ENCODE peak calls at places on chromosomes 3 and 15, in nine cellular contexts. F, S, I, C, U, V, K, T and L are unnamed samples.
A peak's percentile ranks its signal among the peaks of the same experiment; 100 is the strongest.

GRCh38 chr3:197670361-197670760 is 66.3 kb downstream of the RUBCN start:
- DNase-seq in F (no peak), S (no peak), I (no peak), C (no peak), U (no peak), V (no peak), K (no peak), T (no peak), L (no peak)

GRCh38 chr15:93056836-93057235 is 32.2 kb downstream of the RGMA start:
- DNase-seq in F (no peak), S (no peak), I (no peak), C (no peak), U (no peak), V (no peak), K (no peak), T (no peak), L (no peak)

GRCh38 chr3:68972358-68972979 is 40.1 kb upstream of the TAFA4 start:
- DNase-seq in F (peak; percentile 64), S (peak; percentile 38), I (peak; percentile 12), C (peak; percentile 76), U (peak; percentile 54), V (peak; percentile 20), K (peak; percentile 68), T (peak; percentile 64), L (peak; percentile 46)

GRCh38 chr15:72967836-72968530 is 84.3 kb upstream of the NEO1 start:
- DNase-seq in F (no peak), S (no peak), I (no peak), C (no peak), U (no peak), V (no peak), K (no peak), T (no peak), L (no peak)

GRCh38 chr15:50184863-50185504 is 3.0 kb downstream of the SLC27A2 start:
- DNase-seq in F (no peak), S (no peak), I (no peak), C (no peak), U (no peak), V (no peak), K (no peak), T (no peak), L (no peak)

GRCh38 chr3:28982906-28983305 is 298.0 kb upstream of the RBMS3 start:
- DNase-seq in F (no peak), S (no peak), I (no peak), C (no peak), U (no peak), V (no peak), K (no peak), T (peak; percentile 11), L (no peak)

GRCh38 chr3:61875073-61875472 is 313.7 kb downstream of the PTPRG start:
- DNase-seq in F (peak; percentile 21), S (no peak), I (no peak), C (no peak), U (peak; percentile 13), V (no peak), K (peak; percentile 55), T (no peak), L (no peak)

GRCh38 chr3:186311431-186311830 is 50.6 kb downstream of the DGKG start:
- DNase-seq in F (no peak), S (no peak), I (no peak), C (no peak), U (no peak), V (no peak), K (no peak), T (no peak), L (no peak)

GRCh38 chr3:43855674-43856299 is 165.0 kb downstream of the ABHD5 start:
- DNase-seq in F (peak; percentile 75), S (no peak), I (peak; percentile 47), C (peak; percentile 59), U (peak; percentile 64), V (peak; percentile 34), K (peak; percentile 74), T (peak; percentile 75), L (peak; percentile 58)

GRCh38 chr3:61829301-61830110 is 268.1 kb downstream of the PTPRG start:
- DNase-seq in F (no peak), S (no peak), I (no peak), C (no peak), U (no peak), V (no peak), K (no peak), T (no peak), L (no peak)

GRCh38 chr15:96047255-96047931 is 283.1 kb upstream of the NR2F2 start:
- DNase-seq in F (peak; percentile 46), S (no peak), I (no peak), C (no peak), U (peak; percentile 91), V (no peak), K (peak; percentile 90), T (no peak), L (no peak)

GRCh38 chr3:13673207-13673606 is 124.3 kb downstream of the FBLN2 start:
- DNase-seq in F (no peak), S (no peak), I (no peak), C (no peak), U (no peak), V (no peak), K (no peak), T (peak; percentile 30), L (no peak)

GRCh38 chr15:101167791-101168462 is 83.9 kb downstream of the CHSY1 start:
- DNase-seq in F (peak; percentile 99), S (peak; percentile 60), I (no peak), C (no peak), U (peak; percentile 75), V (peak; percentile 72), K (peak; percentile 95), T (peak; percentile 58), L (peak; percentile 99)

GRCh38 chr3:52451237-52452083 is 2.4 kb downstream of the TNNC1 start:
- DNase-seq in F (no peak), S (no peak), I (no peak), C (peak; percentile 45), U (no peak), V (peak; percentile 16), K (no peak), T (no peak), L (no peak)

GRCh38 chr3:108488631-108489030 is 21.8 kb downstream of the MYH15 start:
- DNase-seq in F (peak; percentile 88), S (no peak), I (no peak), C (no peak), U (peak; percentile 90), V (no peak), K (peak; percentile 87), T (no peak), L (no peak)

GRCh38 chr15:66964791-66965190 is 100.6 kb upstream of the SMAD3 start:
- DNase-seq in F (no peak), S (no peak), I (no peak), C (no peak), U (no peak), V (no peak), K (no peak), T (no peak), L (no peak)